ENCODE peak calls at places on chromosome 21, in four cellular contexts. U is WTC11, N is HepG2, E is K562. S is an unnamed sample.

GRCh38 chr21:14718957-14719356 is 172.8 kb upstream of the SAMSN1 start:
- DNase-seq in U (no peak), E (no peak), N (no peak), S (no peak)

GRCh38 chr21:28903448-28903847 is 89.2 kb downstream of the LTN1 start:
- DNase-seq in E (no peak), U (no peak), N (no peak), S (no peak)

GRCh38 chr21:44397431-44398031 is 44.1 kb downstream of the TRPM2 start:
- DNase-seq in N (no peak), E (no peak), U (no peak), S (no peak)

GRCh38 chr21:28337319-28337718 is 655.4 kb downstream of the LTN1 start:
- DNase-seq in U (no peak), E (no peak), N (peak; percentile 37), S (no peak)

GRCh38 chr21:33975548-33976081 is 60.0 kb upstream of the ATP5PO start:
- DNase-seq in N (no peak), U (no peak), E (peak; percentile 65), S (no peak)

GRCh38 chr21:44349847-44350772 is 3.3 kb upstream of the TRPM2 start:
- DNase-seq in N (no peak), E (no peak), U (peak; percentile 42), S (no peak)

GRCh38 chr21:33815153-33815707 is 100.4 kb downstream of the ATP5PO start:
- DNase-seq in U (no peak), N (no peak), E (no peak), S (no peak)

GRCh38 chr21:38910390-38911008 is 104.8 kb downstream of the ETS2 start:
- DNase-seq in N (no peak), U (no peak), E (no peak), S (no peak)

GRCh38 chr21:34938079-34938764 is 110.9 kb downstream of the RUNX1 start:
- DNase-seq in N (no peak), E (no peak), U (no peak), S (no peak)

GRCh38 chr21:33088384-33088783 is 18.4 kb downstream of the OLIG1 start:
- DNase-seq in N (no peak), E (no peak), U (no peak), S (no peak)

GRCh38 chr21:22297575-22297974 is 1299.4 kb downstream of the NCAM2 start:
- DNase-seq in E (no peak), U (no peak), N (no peak), S (no peak)

GRCh38 chr21:26966978-26967913 is at the start of gene ADAMTS5:
- DNase-seq in U (peak; percentile 58), E (no peak), N (no peak), S (peak; percentile 59)

GRCh38 chr21:35099310-35099709 is 50.2 kb upstream of the RUNX1 start:
- DNase-seq in E (no peak), U (no peak), N (no peak), S (no peak)

GRCh38 chr21:32770514-32771133 is 931 bp downstream of the PAXBP1 start:
- DNase-seq in U (no peak), N (peak; percentile 10), E (peak; percentile 22), S (no peak)

GRCh38 chr21:40386981-40387380 is 460.0 kb downstream of the DSCAM start:
- DNase-seq in N (no peak), E (no peak), U (no peak), S (no peak)

GRCh38 chr21:34736116-34736870 is 67.5 kb downstream of the CLIC6 start:
- DNase-seq in N (no peak), U (no peak), E (no peak), S (no peak)

GRCh38 chr21:39003982-39004775 is 179.1 kb downstream of the PSMG1 start:
- DNase-seq in U (no peak), E (peak; percentile 30), N (no peak), S (no peak)

GRCh38 chr21:27636671-27637070 is 669.8 kb upstream of the ADAMTS5 start:
- DNase-seq in N (no peak), U (no peak), E (no peak), S (no peak)

DNA sequence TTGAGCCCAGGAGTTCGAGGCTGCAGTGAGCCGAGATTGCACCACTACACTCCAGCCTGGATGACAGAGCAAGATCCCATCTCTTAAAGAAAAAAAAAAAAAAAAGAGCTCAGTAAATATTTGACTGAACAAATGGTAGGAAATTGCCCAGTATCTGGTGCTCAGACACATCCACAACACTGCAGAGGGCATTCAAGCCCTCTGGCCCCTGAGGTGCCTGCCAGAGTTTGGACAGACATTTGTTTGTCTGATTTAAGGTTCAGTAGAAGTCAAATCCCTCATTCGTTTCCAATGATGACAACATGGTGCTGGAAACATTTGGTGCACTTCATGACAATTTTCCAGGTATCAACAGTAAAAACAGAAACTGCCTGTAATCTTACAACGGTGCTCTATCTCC is 86.6 kb downstream of the HLCS start:
- DNase-seq in N (peak; percentile 7), E (no peak), U (no peak), S (no peak)
- TF ChIP-seq ELF4 in N (no peak), E (no peak), U (no peak), S (no peak)

DNA sequence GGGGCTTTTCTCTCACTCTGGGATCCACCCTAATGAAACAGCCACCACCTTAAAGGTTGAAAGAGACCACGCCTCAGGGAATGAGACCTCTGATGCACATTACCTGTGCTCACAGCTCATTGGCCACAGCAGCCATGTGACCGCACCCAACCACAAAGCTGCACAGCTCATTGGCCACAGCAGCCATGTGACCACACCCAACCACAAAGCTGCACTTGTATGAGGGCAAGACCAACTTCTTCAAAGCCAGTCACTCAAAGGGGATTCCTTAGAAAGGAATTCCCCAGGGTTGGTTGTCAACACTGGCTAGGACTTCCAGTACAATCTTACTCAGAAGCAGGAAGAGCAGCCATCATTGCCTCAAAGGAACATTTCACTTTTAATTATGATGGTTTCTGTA is 43.6 kb upstream of the PDE9A start:
- DNase-seq in E (peak; percentile 50), N (no peak), U (no peak), S (no peak)
- TF ChIP-seq ELF4 in E (no peak), N (no peak), U (no peak), S (no peak)

DNA sequence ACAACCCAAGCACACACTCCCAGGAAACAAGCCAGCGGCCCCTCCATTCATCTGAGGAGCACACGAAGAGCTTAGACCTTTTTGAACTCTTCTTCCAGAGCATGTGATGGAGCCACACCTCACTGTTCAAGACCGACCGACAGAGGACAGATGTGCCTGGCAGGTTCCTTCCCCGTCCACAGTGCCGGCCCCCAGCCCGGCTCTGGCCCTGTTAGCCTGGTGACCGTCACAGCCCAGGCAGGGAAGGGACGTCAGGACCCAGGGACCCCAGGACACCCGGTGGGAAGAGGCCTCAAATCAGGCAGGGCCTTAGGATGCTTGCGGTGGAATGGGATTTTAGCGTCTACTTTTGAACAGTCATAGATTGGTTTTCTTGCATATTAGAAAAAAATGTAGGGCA is 79.5 kb downstream of the SIK1 start:
- DNase-seq in U (no peak), N (no peak), E (no peak), S (no peak)
- TF ChIP-seq ELF4 in U (no peak), N (no peak), E (no peak), S (no peak)

GRCh38 chr21:41660748-41661147 is 106.1 kb downstream of the RIPK4 start:
- DNase-seq in N (no peak), U (no peak), E (no peak), S (no peak)
- TF ChIP-seq ELF4 in N (no peak), U (no peak), E (no peak), S (no peak)

GRCh38 chr21:45544449-45545235 is 2.4 kb upstream of the SLC19A1 start:
- DNase-seq in N (no peak), U (no peak), E (no peak), S (no peak)

GRCh38 chr21:45545236-45545570 is 3.0 kb upstream of the SLC19A1 start:
- DNase-seq in U (no peak), E (no peak), N (no peak), S (no peak)

GRCh38 chr21:45547211-45547900 is 5.1 kb upstream of the SLC19A1 start:
- DNase-seq in E (no peak), N (no peak), U (no peak), S (no peak)

GRCh38 chr21:45545691-45546531 is 3.7 kb upstream of the SLC19A1 start:
- DNase-seq in U (no peak), N (no peak), E (no peak), S (no peak)

GRCh38 chr21:45546636-45547203 is 4.5 kb upstream of the SLC19A1 start:
- DNase-seq in E (no peak), U (no peak), N (no peak), S (no peak)
- TF ChIP-seq ELF4 in E (no peak), U (no peak), N (no peak), S (no peak)

GRCh38 chr21:31667639-31668038 is 8.1 kb downstream of the SOD1 start:
- DNase-seq in U (no peak), E (no peak), N (no peak), S (no peak)

GRCh38 chr21:31667141-31667540 is 7.6 kb downstream of the SOD1 start:
- DNase-seq in E (no peak), U (no peak), N (no peak), S (no peak)

GRCh38 chr21:31663584-31664249 is 4.2 kb downstream of the SOD1 start:
- DNase-seq in U (no peak), N (no peak), E (no peak), S (no peak)

GRCh38 chr21:31666445-31667010 is 7.0 kb downstream of the SOD1 start:
- DNase-seq in N (no peak), U (no peak), E (no peak), S (no peak)

DNA sequence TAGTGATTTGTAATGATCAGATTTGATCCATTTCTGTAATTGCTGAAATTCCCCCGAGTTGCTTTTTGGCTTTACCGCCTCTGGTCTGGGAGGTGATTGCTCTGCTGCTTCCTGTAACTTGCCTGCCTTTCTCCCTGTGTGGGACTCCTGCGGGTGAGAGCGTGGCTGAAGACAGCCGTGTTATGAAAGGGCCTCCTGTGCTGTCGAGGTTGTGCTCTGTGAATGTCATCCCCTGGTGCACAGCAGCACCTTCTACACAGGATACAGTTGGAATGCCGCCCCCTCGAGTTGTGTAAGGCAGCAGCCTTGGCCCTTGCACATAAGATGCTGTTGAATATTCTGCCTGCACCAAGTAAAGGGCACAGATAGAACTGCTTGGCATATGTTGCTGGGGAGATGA is 5.9 kb downstream of the SOD1 start:
- DNase-seq in E (no peak), U (no peak), N (peak; percentile 20), S (peak; percentile 33)
- TF ChIP-seq ELF4 in E (no peak), U (no peak), N (no peak), S (no peak)